ENCODE peak calls at places on chromosomes 5 and 9, in ten cellular contexts. D, A, P, L, W, S, J, V, K and H are unnamed samples.

GRCh38 chr5:142915840-142916424 is 145.8 kb downstream of the ARHGAP26 start:
- DNase-seq in D (no peak), A (peak; percentile 31), P (peak; percentile 66), L (no peak), W (peak; percentile 74), S (peak; percentile 35), J (no peak), V (no peak), K (peak; percentile 35), H (no peak)

GRCh38 chr9:126297656-126298318 is 28.8 kb upstream of the MVB12B start:
- DNase-seq in D (no peak), A (no peak), P (no peak), L (no peak), W (no peak), S (no peak), J (no peak), V (no peak), K (no peak), H (no peak)

GRCh38 chr5:172168311-172168710 is 19.7 kb downstream of the STK10 start:
- DNase-seq in D (no peak), A (no peak), P (no peak), L (no peak), W (no peak), S (no peak), J (no peak), V (no peak), K (no peak), H (no peak)

GRCh38 chr9:75824816-75825568 is 65.5 kb upstream of the PCSK5 start:
- DNase-seq in D (no peak), A (no peak), P (no peak), L (no peak), W (no peak), S (no peak), J (no peak), V (no peak), K (no peak), H (no peak)

GRCh38 chr9:86953181-86953580 is 5.9 kb upstream of the GAS1 start:
- DNase-seq in D (no peak), A (no peak), P (no peak), L (no peak), W (no peak), S (no peak), J (no peak), V (no peak), K (no peak), H (no peak)

GRCh38 chr9:90632680-90633207 is 9.9 kb downstream of the DIRAS2 start:
- DNase-seq in D (no peak), A (no peak), P (no peak), L (no peak), W (no peak), S (no peak), J (no peak), V (no peak), K (no peak), H (no peak)

GRCh38 chr9:21995652-21996275 is 1.2 kb downstream of the CDKN2B-AS1 start:
- DNase-seq in D (no peak), A (peak; percentile 33), P (peak; percentile 48), L (no peak), W (peak; percentile 84), S (no peak), J (no peak), V (no peak), K (no peak), H (peak; percentile 39)

GRCh38 chr9:114505187-114506081 is at the start of gene WHRN:
- DNase-seq in D (peak; percentile 75), A (peak; percentile 90), P (peak; percentile 89), L (peak; percentile 88), W (peak; percentile 96), S (peak; percentile 93), J (peak; percentile 89), V (peak; percentile 46), K (peak; percentile 86), H (peak; percentile 91)

GRCh38 chr9:111661150-111661801 is at the start of gene GNG10:
- DNase-seq in D (peak; percentile 23), A (peak; percentile 46), P (peak; percentile 65), L (peak; percentile 11), W (peak; percentile 86), S (peak; percentile 60), J (peak; percentile 44), V (no peak), K (peak; percentile 64), H (peak; percentile 55)

GRCh38 chr5:154058055-154059038 is 19.6 kb downstream of the MFAP3 start:
- DNase-seq in D (no peak), A (no peak), P (peak; percentile 81), L (no peak), W (peak; percentile 90), S (no peak), J (no peak), V (peak; percentile 97), K (no peak), H (no peak)